ENCODE peak calls at places on chromosome 15, in five cellular contexts. V is germinal center; F is CD8-positive, alpha-beta memory T cell; G is endothelial cell; P is activated CD4-positive, alpha-beta T cell treated with anti-CD3 and anti-CD28 coated beads for 48 hours. L is an unnamed sample.

GRCh38 chr15:100633763-100634075 is 31.3 kb downstream of the ASB7 start:
- DNase-seq in V (no peak), P (no peak), G (no peak), F (no peak), L (no peak)

GRCh38 chr15:68631621-68632051 is 52.8 kb downstream of the CORO2B start:
- DNase-seq in V (peak; percentile 93), P (no peak), G (no peak), F (no peak), L (peak; percentile 100)

GRCh38 chr15:100008258-100008657 is 275.0 kb upstream of the LYSMD4 start:
- DNase-seq in F (no peak), G (no peak), P (peak; percentile 13), V (no peak), L (no peak)

GRCh38 chr15:88841201-88841600 is 38.0 kb downstream of the ACAN start:
- DNase-seq in G (no peak), F (no peak), P (no peak), V (no peak), L (no peak)

GRCh38 chr15:75966073-75966472 is 46.2 kb downstream of the NRG4 start:
- DNase-seq in P (no peak), F (no peak), V (no peak), G (no peak), L (no peak)

GRCh38 chr15:52529289-52529929 is 729 bp upstream of the MYO5A start:
- DNase-seq in V (peak; percentile 18), P (peak; percentile 33), F (peak; percentile 3), G (no peak), L (peak; percentile 59)

GRCh38 chr15:64284037-64284436 is 71.9 kb downstream of the CSNK1G1 start:
- DNase-seq in G (no peak), P (no peak), V (no peak), F (no peak), L (no peak)

GRCh38 chr15:39966521-39966920 is 32.6 kb downstream of the EIF2AK4 start:
- DNase-seq in P (no peak), F (no peak), V (no peak), G (no peak), L (no peak)

GRCh38 chr15:41334293-41335120 is 1.8 kb downstream of the NUSAP1 start:
- DNase-seq in P (no peak), V (no peak), F (no peak), G (no peak), L (peak; percentile 11)

GRCh38 chr15:77386626-77387025 is 33.3 kb downstream of the PEAK1 start:
- DNase-seq in F (no peak), P (no peak), G (no peak), V (no peak), L (no peak)